ENCODE peak calls at places on chromosomes 1 and 21, in five cellular contexts. D, M, F, Z and J are unnamed samples.
A peak's percentile ranks its signal among the peaks of the same experiment; 100 is the strongest.

GRCh38 chr1:217493290-217493689 is 137.6 kb downstream of the GPATCH2 start:
- DNase-seq in D (no peak), F (peak; percentile 1), Z (no peak), M (peak; percentile 30), J (no peak)

GRCh38 chr21:46322351-46323226 is 1.1 kb downstream of the C21orf58 start:
- DNase-seq in D (peak; percentile 24), M (peak; percentile 12), F (peak; percentile 47), Z (peak; percentile 57), J (peak; percentile 88)

GRCh38 chr1:35726814-35727433 is 8.2 kb upstream of the C1orf216 start:
- DNase-seq in M (peak; percentile 52), D (peak; percentile 69), F (peak; percentile 27), Z (peak; percentile 81), J (peak; percentile 73)

GRCh38 chr1:157993179-157994080 is at the start of gene KIRREL1:
- DNase-seq in Z (peak; percentile 82), D (peak; percentile 75), F (peak; percentile 64), M (peak; percentile 68), J (peak; percentile 94)

GRCh38 chr21:42500736-42501135 is 4.7 kb upstream of the RSPH1 start:
- DNase-seq in D (no peak), Z (no peak), F (no peak), M (no peak), J (no peak)

GRCh38 chr1:41872074-41872473 is 46.6 kb downstream of the HIVEP3 start:
- DNase-seq in M (no peak), Z (no peak), F (no peak), D (no peak), J (no peak)

GRCh38 chr1:55472115-55472514 is 257.0 kb upstream of the USP24 start:
- DNase-seq in F (no peak), M (no peak), D (no peak), Z (no peak), J (no peak)

GRCh38 chr1:231315887-231316286 is 21.8 kb downstream of the EXOC8 start:
- DNase-seq in D (peak; percentile 24), M (peak; percentile 58), Z (peak; percentile 79), F (no peak), J (no peak)

GRCh38 chr1:180230791-180231505 is 884 bp downstream of the LHX4 start:
- DNase-seq in Z (peak; percentile 90), F (peak; percentile 62), M (no peak), D (peak; percentile 26), J (peak; percentile 95)

GRCh38 chr1:71521655-71522264 is 440.9 kb upstream of the ZRANB2 start:
- DNase-seq in F (peak; percentile 6), M (peak; percentile 6), D (peak; percentile 71), Z (peak; percentile 40), J (peak; percentile 45)

GRCh38 chr1:90193116-90193515 is 198.2 kb downstream of the ZNF326 start:
- DNase-seq in M (no peak), F (no peak), Z (no peak), D (no peak), J (no peak)

GRCh38 chr1:83794384-83794783 is 204.5 kb downstream of the TTLL7 start:
- DNase-seq in D (no peak), M (no peak), F (no peak), Z (no peak), J (peak; percentile 37)

GRCh38 chr1:34163792-34164509 is 1.1 kb downstream of the CSMD2 start:
- DNase-seq in F (peak; percentile 10), D (no peak), Z (peak; percentile 65), M (no peak), J (no peak)

GRCh38 chr1:218664385-218665170 is 319.4 kb downstream of the TGFB2 start:
- DNase-seq in M (peak; percentile 81), D (peak; percentile 46), Z (no peak), F (peak; percentile 71), J (no peak)

GRCh38 chr1:245879091-245879490 is 628.0 kb downstream of the SMYD3 start:
- DNase-seq in D (no peak), F (no peak), M (no peak), Z (peak; percentile 16), J (no peak)

GRCh38 chr1:109197163-109198042 is 16.3 kb upstream of the SARS1 start:
- DNase-seq in M (peak; percentile 85), Z (peak; percentile 95), D (peak; percentile 97), F (peak; percentile 100), J (peak; percentile 93)

GRCh38 chr1:72281637-72282270 is 585 bp downstream of the NEGR1 start:
- DNase-seq in F (peak; percentile 0), Z (no peak), D (no peak), M (no peak), J (peak; percentile 32)

GRCh38 chr1:2942410-2942809 is 78.9 kb upstream of the ACTRT2 start:
- DNase-seq in F (no peak), D (no peak), M (no peak), Z (no peak), J (peak; percentile 56)

GRCh38 chr1:243712890-243713425 is 137.1 kb downstream of the AKT3 start:
- DNase-seq in D (peak; percentile 43), M (peak; percentile 24), Z (no peak), F (peak; percentile 12), J (peak; percentile 36)

GRCh38 chr1:204448991-204449390 is 37.4 kb upstream of the PPP1R15B start:
- DNase-seq in F (no peak), D (no peak), M (no peak), Z (no peak), J (no peak)

GRCh38 chr1:204446413-204447111 is 34.9 kb upstream of the PPP1R15B start:
- DNase-seq in Z (peak; percentile 90), D (peak; percentile 67), M (peak; percentile 59), F (no peak), J (peak; percentile 93)

GRCh38 chr1:204447220-204447619 is 35.6 kb upstream of the PPP1R15B start:
- DNase-seq in D (no peak), M (no peak), F (no peak), Z (no peak), J (no peak)

GRCh38 chr1:204448321-204448964 is 36.8 kb upstream of the PPP1R15B start:
- DNase-seq in F (no peak), Z (no peak), M (peak; percentile 64), D (no peak), J (no peak)

GRCh38 chr1:204447736-204448135 is 36.1 kb upstream of the PPP1R15B start:
- DNase-seq in M (no peak), Z (no peak), D (no peak), F (no peak), J (no peak)
- H3K4me2 ChIP-seq in M (no peak overlapping the region), Z (no peak overlapping the region), D (no peak overlapping the region), F (no peak overlapping the region), J (no peak overlapping the region)

DNA sequence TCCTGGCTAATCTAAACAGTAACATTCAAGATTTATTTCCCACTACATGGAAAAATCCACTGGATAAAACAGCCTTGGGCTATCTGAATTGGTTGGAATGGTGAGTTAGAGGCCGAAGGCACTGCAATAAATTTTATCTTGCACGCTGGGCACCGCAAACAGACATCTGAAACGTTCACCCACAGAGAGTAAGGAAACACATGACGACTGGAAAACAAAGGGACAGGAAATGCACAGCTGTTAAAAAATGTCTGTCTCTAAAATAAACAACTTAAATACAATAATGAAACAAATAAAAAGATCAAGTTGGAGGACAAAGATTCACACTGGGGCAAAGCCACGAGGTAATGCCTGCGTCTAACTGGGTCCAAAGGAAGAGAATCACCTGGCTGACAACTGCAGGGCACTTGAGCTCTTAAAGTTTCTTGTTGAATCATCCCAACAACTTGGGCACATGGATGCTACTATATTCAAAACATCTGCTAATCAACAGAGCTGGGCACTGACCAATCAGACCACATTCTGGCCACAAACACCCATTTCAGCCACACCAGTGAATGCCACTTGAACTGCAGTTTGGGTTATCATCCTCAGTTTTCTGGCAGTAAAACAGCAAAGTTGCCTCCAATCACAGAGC is 51.2 kb downstream of the ABCA4 start:
- DNase-seq in M (peak; percentile 38), F (no peak), D (no peak), Z (no peak), J (no peak)
- H3K4me2 ChIP-seq in M (peak overlapping the region; percentile 69), F (peak overlapping the region; percentile 61), D (no peak overlapping the region), Z (no peak overlapping the region), J (no peak overlapping the region)

GRCh38 chr1:212481438-212481767 is 48.7 kb downstream of the NENF start:
- DNase-seq in M (no peak), D (peak; percentile 34), F (no peak), Z (no peak), J (no peak)

GRCh38 chr1:212482352-212483153 is 49.8 kb downstream of the NENF start:
- DNase-seq in F (peak; percentile 84), M (peak; percentile 84), Z (no peak), D (peak; percentile 53), J (peak; percentile 87)

GRCh38 chr1:212483154-212483505 is 50.4 kb downstream of the NENF start:
- DNase-seq in F (no peak), M (no peak), D (no peak), Z (no peak), J (no peak)

GRCh38 chr1:212479188-212479587 is 46.5 kb downstream of the NENF start:
- DNase-seq in Z (no peak), M (no peak), D (no peak), F (no peak), J (no peak)

GRCh38 chr1:212482006-212482351 is 49.3 kb downstream of the NENF start:
- DNase-seq in F (no peak), D (peak; percentile 66), Z (no peak), M (peak; percentile 64), J (no peak)
- H3K4me2 ChIP-seq in F (peak overlapping the region; percentile 6), D (no peak overlapping the region), Z (no peak overlapping the region), M (peak overlapping the region; percentile 57), J (no peak overlapping the region)

GRCh38 chr1:88983791-88984552 is 8.5 kb downstream of the KYAT3 start:
- DNase-seq in Z (peak; percentile 68), F (peak; percentile 35), D (peak; percentile 78), M (peak; percentile 49), J (no peak)
- H3K4me2 ChIP-seq in Z (no peak overlapping the region), F (peak overlapping the region; percentile 40), D (peak overlapping the region; percentile 1), M (peak overlapping the region; percentile 65), J (peak overlapping the region; percentile 58)

GRCh38 chr1:201789245-201789644 is 39.7 kb upstream of the IPO9 start:
- DNase-seq in M (no peak), D (no peak), F (no peak), Z (no peak), J (no peak)

GRCh38 chr1:201790261-201790660 is 38.7 kb upstream of the IPO9 start:
- DNase-seq in Z (no peak), F (peak; percentile 52), M (no peak), D (peak; percentile 60), J (peak; percentile 88)

GRCh38 chr1:201791775-201792166 is 37.2 kb upstream of the IPO9 start:
- DNase-seq in M (no peak), Z (no peak), D (peak; percentile 80), F (peak; percentile 67), J (peak; percentile 89)

GRCh38 chr1:201792534-201793305 is 36.2 kb upstream of the IPO9 start:
- DNase-seq in F (peak; percentile 68), Z (peak; percentile 89), D (peak; percentile 89), M (peak; percentile 86), J (peak; percentile 89)

GRCh38 chr1:201791051-201791774 is 37.7 kb upstream of the IPO9 start:
- DNase-seq in F (no peak), D (peak; percentile 72), Z (no peak), M (no peak), J (no peak)
- H3K4me2 ChIP-seq in F (peak overlapping the region; percentile 28), D (no peak overlapping the region), Z (no peak overlapping the region), M (no peak overlapping the region), J (no peak overlapping the region)

GRCh38 chr1:223350361-223350908 is 13.5 kb downstream of the SUSD4 start:
- DNase-seq in M (no peak), Z (no peak), D (no peak), F (peak; percentile 36), J (no peak)
- H3K4me2 ChIP-seq in M (no peak overlapping the region), Z (no peak overlapping the region), D (no peak overlapping the region), F (no peak overlapping the region), J (no peak overlapping the region)